ENCODE peak calls at places on chromosomes 1 and 21, in seven cellular contexts. One of them, this sample, is unnamed.

GRCh38 chr1:183840140-183840539 is 35.2 kb downstream of the RGL1 start:
- DNase-seq in suprapubic skin: no peak
- DNase-seq in EL: peak
- DNase-seq in stimulated activated CD8-positive, alpha-beta memory T cell treated with anti-CD3 and anti-CD28 coated beads, Interleukin-4, amount 100 ng/mL, for 24 hours: no peak
- DNase-seq in GM04503: no peak
- DNase-seq in anterior cingulate cortex: no peak
- DNase-seq in NCI-H1417 treated with DMSO at 0.1 percent for 48 hours: no peak
- DNase-seq in this sample: no peak

GRCh38 chr21:46459356-46460112 is 843 bp downstream of the DIP2A start:
- DNase-seq in suprapubic skin: no peak
- DNase-seq in EL: peak
- DNase-seq in stimulated activated CD8-positive, alpha-beta memory T cell treated with anti-CD3 and anti-CD28 coated beads, Interleukin-4, amount 100 ng/mL, for 24 hours: no peak
- DNase-seq in GM04503: no peak
- DNase-seq in anterior cingulate cortex: no peak
- DNase-seq in NCI-H1417 treated with DMSO at 0.1 percent for 48 hours: no peak
- DNase-seq in this sample: peak

GRCh38 chr1:68819190-68819829 is 322.4 kb upstream of the DEPDC1 start:
- DNase-seq in suprapubic skin: no peak
- DNase-seq in EL: no peak
- DNase-seq in stimulated activated CD8-positive, alpha-beta memory T cell treated with anti-CD3 and anti-CD28 coated beads, Interleukin-4, amount 100 ng/mL, for 24 hours: no peak
- DNase-seq in GM04503: no peak
- DNase-seq in anterior cingulate cortex: no peak
- DNase-seq in NCI-H1417 treated with DMSO at 0.1 percent for 48 hours: no peak
- DNase-seq in this sample: no peak

GRCh38 chr21:27155130-27155500 is 188.2 kb upstream of the ADAMTS5 start:
- DNase-seq in suprapubic skin: no peak
- DNase-seq in EL: no peak
- DNase-seq in stimulated activated CD8-positive, alpha-beta memory T cell treated with anti-CD3 and anti-CD28 coated beads, Interleukin-4, amount 100 ng/mL, for 24 hours: no peak
- DNase-seq in GM04503: no peak
- DNase-seq in anterior cingulate cortex: no peak
- DNase-seq in NCI-H1417 treated with DMSO at 0.1 percent for 48 hours: no peak
- DNase-seq in this sample: no peak

GRCh38 chr1:16630661-16631247 is 17.4 kb upstream of the NBPF1 start:
- DNase-seq in suprapubic skin: peak
- DNase-seq in EL: no peak
- DNase-seq in stimulated activated CD8-positive, alpha-beta memory T cell treated with anti-CD3 and anti-CD28 coated beads, Interleukin-4, amount 100 ng/mL, for 24 hours: no peak
- DNase-seq in GM04503: no peak
- DNase-seq in anterior cingulate cortex: no peak
- DNase-seq in NCI-H1417 treated with DMSO at 0.1 percent for 48 hours: no peak
- DNase-seq in this sample: peak

GRCh38 chr1:98920441-98921110 is 84.1 kb downstream of the PLPPR5 start:
- DNase-seq in suprapubic skin: no peak
- DNase-seq in EL: peak
- DNase-seq in stimulated activated CD8-positive, alpha-beta memory T cell treated with anti-CD3 and anti-CD28 coated beads, Interleukin-4, amount 100 ng/mL, for 24 hours: no peak
- DNase-seq in GM04503: peak
- DNase-seq in anterior cingulate cortex: no peak
- DNase-seq in NCI-H1417 treated with DMSO at 0.1 percent for 48 hours: no peak
- DNase-seq in this sample: no peak

GRCh38 chr1:43522431-43522775 is 8.3 kb upstream of the PTPRF start:
- DNase-seq in suprapubic skin: no peak
- DNase-seq in EL: no peak
- DNase-seq in stimulated activated CD8-positive, alpha-beta memory T cell treated with anti-CD3 and anti-CD28 coated beads, Interleukin-4, amount 100 ng/mL, for 24 hours: no peak
- DNase-seq in GM04503: no peak
- DNase-seq in anterior cingulate cortex: no peak
- DNase-seq in NCI-H1417 treated with DMSO at 0.1 percent for 48 hours: no peak
- DNase-seq in this sample: no peak

GRCh38 chr1:240091201-240091600 is 482 bp upstream of the FMN2 start:
- DNase-seq in suprapubic skin: no peak
- DNase-seq in EL: no peak
- DNase-seq in stimulated activated CD8-positive, alpha-beta memory T cell treated with anti-CD3 and anti-CD28 coated beads, Interleukin-4, amount 100 ng/mL, for 24 hours: no peak
- DNase-seq in GM04503: no peak
- DNase-seq in anterior cingulate cortex: no peak
- DNase-seq in NCI-H1417 treated with DMSO at 0.1 percent for 48 hours: no peak
- DNase-seq in this sample: no peak

GRCh38 chr1:222334026-222334680 is 213.8 kb downstream of the HHIPL2 start:
- DNase-seq in suprapubic skin: no peak
- DNase-seq in EL: peak
- DNase-seq in stimulated activated CD8-positive, alpha-beta memory T cell treated with anti-CD3 and anti-CD28 coated beads, Interleukin-4, amount 100 ng/mL, for 24 hours: no peak
- DNase-seq in GM04503: no peak
- DNase-seq in anterior cingulate cortex: no peak
- DNase-seq in NCI-H1417 treated with DMSO at 0.1 percent for 48 hours: no peak
- DNase-seq in this sample: no peak

GRCh38 chr21:39350094-39351006 is 1.5 kb upstream of the HMGN1 start:
- DNase-seq in suprapubic skin: no peak
- DNase-seq in EL: no peak
- DNase-seq in stimulated activated CD8-positive, alpha-beta memory T cell treated with anti-CD3 and anti-CD28 coated beads, Interleukin-4, amount 100 ng/mL, for 24 hours: no peak
- DNase-seq in GM04503: no peak
- DNase-seq in anterior cingulate cortex: no peak
- DNase-seq in NCI-H1417 treated with DMSO at 0.1 percent for 48 hours: no peak
- DNase-seq in this sample: no peak

GRCh38 chr1:200051620-200052019 is 24.1 kb downstream of the NR5A2 start:
- DNase-seq in suprapubic skin: no peak
- DNase-seq in EL: no peak
- DNase-seq in stimulated activated CD8-positive, alpha-beta memory T cell treated with anti-CD3 and anti-CD28 coated beads, Interleukin-4, amount 100 ng/mL, for 24 hours: no peak
- DNase-seq in GM04503: no peak
- DNase-seq in anterior cingulate cortex: no peak
- DNase-seq in NCI-H1417 treated with DMSO at 0.1 percent for 48 hours: no peak
- DNase-seq in this sample: no peak

GRCh38 chr1:18886003-18886335 is 16.4 kb downstream of the ALDH4A1 start:
- DNase-seq in suprapubic skin: no peak
- DNase-seq in EL: peak
- DNase-seq in stimulated activated CD8-positive, alpha-beta memory T cell treated with anti-CD3 and anti-CD28 coated beads, Interleukin-4, amount 100 ng/mL, for 24 hours: no peak
- DNase-seq in GM04503: peak
- DNase-seq in anterior cingulate cortex: no peak
- DNase-seq in NCI-H1417 treated with DMSO at 0.1 percent for 48 hours: no peak
- DNase-seq in this sample: no peak

GRCh38 chr1:110040548-110040947 is 6.1 kb downstream of the STRIP1 start:
- DNase-seq in suprapubic skin: no peak
- DNase-seq in EL: no peak
- DNase-seq in stimulated activated CD8-positive, alpha-beta memory T cell treated with anti-CD3 and anti-CD28 coated beads, Interleukin-4, amount 100 ng/mL, for 24 hours: no peak
- DNase-seq in GM04503: no peak
- DNase-seq in anterior cingulate cortex: no peak
- DNase-seq in NCI-H1417 treated with DMSO at 0.1 percent for 48 hours: no peak
- DNase-seq in this sample: no peak

GRCh38 chr1:38062361-38063288 is 16.0 kb upstream of the POU3F1 start:
- DNase-seq in suprapubic skin: no peak
- DNase-seq in EL: no peak
- DNase-seq in stimulated activated CD8-positive, alpha-beta memory T cell treated with anti-CD3 and anti-CD28 coated beads, Interleukin-4, amount 100 ng/mL, for 24 hours: no peak
- DNase-seq in GM04503: no peak
- DNase-seq in anterior cingulate cortex: no peak
- DNase-seq in NCI-H1417 treated with DMSO at 0.1 percent for 48 hours: peak
- DNase-seq in this sample: no peak

GRCh38 chr1:172556461-172556860 is 23.5 kb downstream of the SUCO start:
- DNase-seq in suprapubic skin: no peak
- DNase-seq in EL: no peak
- DNase-seq in stimulated activated CD8-positive, alpha-beta memory T cell treated with anti-CD3 and anti-CD28 coated beads, Interleukin-4, amount 100 ng/mL, for 24 hours: no peak
- DNase-seq in GM04503: no peak
- DNase-seq in anterior cingulate cortex: no peak
- DNase-seq in NCI-H1417 treated with DMSO at 0.1 percent for 48 hours: no peak
- DNase-seq in this sample: no peak

GRCh38 chr1:55947446-55947845 is 631.9 kb downstream of the PLPP3 start:
- DNase-seq in suprapubic skin: no peak
- DNase-seq in EL: no peak
- DNase-seq in stimulated activated CD8-positive, alpha-beta memory T cell treated with anti-CD3 and anti-CD28 coated beads, Interleukin-4, amount 100 ng/mL, for 24 hours: no peak
- DNase-seq in GM04503: no peak
- DNase-seq in anterior cingulate cortex: no peak
- DNase-seq in NCI-H1417 treated with DMSO at 0.1 percent for 48 hours: no peak
- DNase-seq in this sample: no peak

GRCh38 chr1:94855307-94855700 is 35.1 kb downstream of the SLC44A3 start:
- DNase-seq in suprapubic skin: no peak
- DNase-seq in EL: no peak
- DNase-seq in stimulated activated CD8-positive, alpha-beta memory T cell treated with anti-CD3 and anti-CD28 coated beads, Interleukin-4, amount 100 ng/mL, for 24 hours: no peak
- DNase-seq in GM04503: no peak
- DNase-seq in anterior cingulate cortex: no peak
- DNase-seq in NCI-H1417 treated with DMSO at 0.1 percent for 48 hours: no peak
- DNase-seq in this sample: no peak

GRCh38 chr1:174912243-174912642 is 87.5 kb upstream of the CACYBP start:
- DNase-seq in suprapubic skin: no peak
- DNase-seq in EL: no peak
- DNase-seq in stimulated activated CD8-positive, alpha-beta memory T cell treated with anti-CD3 and anti-CD28 coated beads, Interleukin-4, amount 100 ng/mL, for 24 hours: peak
- DNase-seq in GM04503: no peak
- DNase-seq in anterior cingulate cortex: no peak
- DNase-seq in NCI-H1417 treated with DMSO at 0.1 percent for 48 hours: no peak
- DNase-seq in this sample: no peak

GRCh38 chr1:167722152-167722869 is 529 bp downstream of the MPZL1 start:
- DNase-seq in suprapubic skin: no peak
- DNase-seq in EL: peak
- DNase-seq in stimulated activated CD8-positive, alpha-beta memory T cell treated with anti-CD3 and anti-CD28 coated beads, Interleukin-4, amount 100 ng/mL, for 24 hours: peak
- DNase-seq in GM04503: no peak
- DNase-seq in anterior cingulate cortex: no peak
- DNase-seq in NCI-H1417 treated with DMSO at 0.1 percent for 48 hours: no peak
- DNase-seq in this sample: no peak

GRCh38 chr1:185158806-185159205 is 1.8 kb downstream of the SWT1 start:
- DNase-seq in suprapubic skin: no peak
- DNase-seq in EL: no peak
- DNase-seq in stimulated activated CD8-positive, alpha-beta memory T cell treated with anti-CD3 and anti-CD28 coated beads, Interleukin-4, amount 100 ng/mL, for 24 hours: no peak
- DNase-seq in GM04503: no peak
- DNase-seq in anterior cingulate cortex: no peak
- DNase-seq in NCI-H1417 treated with DMSO at 0.1 percent for 48 hours: no peak
- DNase-seq in this sample: no peak

GRCh38 chr21:41578708-41579107 is 70.8 kb upstream of the TMPRSS2 start:
- DNase-seq in suprapubic skin: no peak
- DNase-seq in EL: no peak
- DNase-seq in stimulated activated CD8-positive, alpha-beta memory T cell treated with anti-CD3 and anti-CD28 coated beads, Interleukin-4, amount 100 ng/mL, for 24 hours: no peak
- DNase-seq in GM04503: no peak
- DNase-seq in anterior cingulate cortex: no peak
- DNase-seq in NCI-H1417 treated with DMSO at 0.1 percent for 48 hours: no peak
- DNase-seq in this sample: no peak

GRCh38 chr1:203396595-203397194 is 45.8 kb upstream of the FMOD start:
- DNase-seq in suprapubic skin: no peak
- DNase-seq in EL: no peak
- DNase-seq in stimulated activated CD8-positive, alpha-beta memory T cell treated with anti-CD3 and anti-CD28 coated beads, Interleukin-4, amount 100 ng/mL, for 24 hours: no peak
- DNase-seq in GM04503: no peak
- DNase-seq in anterior cingulate cortex: no peak
- DNase-seq in NCI-H1417 treated with DMSO at 0.1 percent for 48 hours: no peak
- DNase-seq in this sample: no peak

GRCh38 chr1:72178266-72178665 is 104.1 kb downstream of the NEGR1 start:
- DNase-seq in suprapubic skin: no peak
- DNase-seq in EL: no peak
- DNase-seq in stimulated activated CD8-positive, alpha-beta memory T cell treated with anti-CD3 and anti-CD28 coated beads, Interleukin-4, amount 100 ng/mL, for 24 hours: no peak
- DNase-seq in GM04503: no peak
- DNase-seq in anterior cingulate cortex: no peak
- DNase-seq in NCI-H1417 treated with DMSO at 0.1 percent for 48 hours: no peak
- DNase-seq in this sample: no peak

GRCh38 chr1:235901461-235901860 is 34.8 kb upstream of the LYST start:
- DNase-seq in suprapubic skin: no peak
- DNase-seq in EL: peak
- DNase-seq in stimulated activated CD8-positive, alpha-beta memory T cell treated with anti-CD3 and anti-CD28 coated beads, Interleukin-4, amount 100 ng/mL, for 24 hours: no peak
- DNase-seq in GM04503: peak
- DNase-seq in anterior cingulate cortex: no peak
- DNase-seq in NCI-H1417 treated with DMSO at 0.1 percent for 48 hours: no peak
- DNase-seq in this sample: no peak

GRCh38 chr1:87449348-87449963 is 120.8 kb downstream of the LMO4 start:
- DNase-seq in suprapubic skin: no peak
- DNase-seq in EL: no peak
- DNase-seq in stimulated activated CD8-positive, alpha-beta memory T cell treated with anti-CD3 and anti-CD28 coated beads, Interleukin-4, amount 100 ng/mL, for 24 hours: peak
- DNase-seq in GM04503: no peak
- DNase-seq in anterior cingulate cortex: no peak
- DNase-seq in NCI-H1417 treated with DMSO at 0.1 percent for 48 hours: no peak
- DNase-seq in this sample: no peak

GRCh38 chr21:45060675-45061311 is 13.6 kb upstream of the ADARB1 start:
- DNase-seq in suprapubic skin: no peak
- DNase-seq in EL: no peak
- DNase-seq in stimulated activated CD8-positive, alpha-beta memory T cell treated with anti-CD3 and anti-CD28 coated beads, Interleukin-4, amount 100 ng/mL, for 24 hours: no peak
- DNase-seq in GM04503: no peak
- DNase-seq in anterior cingulate cortex: no peak
- DNase-seq in NCI-H1417 treated with DMSO at 0.1 percent for 48 hours: no peak
- DNase-seq in this sample: no peak

GRCh38 chr1:242062271-242062670 is 63.4 kb upstream of the MAP1LC3C start:
- DNase-seq in suprapubic skin: no peak
- DNase-seq in EL: no peak
- DNase-seq in stimulated activated CD8-positive, alpha-beta memory T cell treated with anti-CD3 and anti-CD28 coated beads, Interleukin-4, amount 100 ng/mL, for 24 hours: no peak
- DNase-seq in GM04503: no peak
- DNase-seq in anterior cingulate cortex: no peak
- DNase-seq in NCI-H1417 treated with DMSO at 0.1 percent for 48 hours: no peak
- DNase-seq in this sample: no peak

GRCh38 chr21:27536319-27536718 is 569.4 kb upstream of the ADAMTS5 start:
- DNase-seq in suprapubic skin: no peak
- DNase-seq in EL: peak
- DNase-seq in stimulated activated CD8-positive, alpha-beta memory T cell treated with anti-CD3 and anti-CD28 coated beads, Interleukin-4, amount 100 ng/mL, for 24 hours: no peak
- DNase-seq in GM04503: no peak
- DNase-seq in anterior cingulate cortex: no peak
- DNase-seq in NCI-H1417 treated with DMSO at 0.1 percent for 48 hours: no peak
- DNase-seq in this sample: no peak

GRCh38 chr21:45820171-45821091 is 161.1 kb upstream of the COL6A1 start:
- DNase-seq in suprapubic skin: no peak
- DNase-seq in EL: peak
- DNase-seq in stimulated activated CD8-positive, alpha-beta memory T cell treated with anti-CD3 and anti-CD28 coated beads, Interleukin-4, amount 100 ng/mL, for 24 hours: peak
- DNase-seq in GM04503: no peak
- DNase-seq in anterior cingulate cortex: peak
- DNase-seq in NCI-H1417 treated with DMSO at 0.1 percent for 48 hours: peak
- DNase-seq in this sample: peak

GRCh38 chr1:211519602-211520001 is 27.6 kb upstream of the RD3 start:
- DNase-seq in suprapubic skin: no peak
- DNase-seq in EL: no peak
- DNase-seq in stimulated activated CD8-positive, alpha-beta memory T cell treated with anti-CD3 and anti-CD28 coated beads, Interleukin-4, amount 100 ng/mL, for 24 hours: no peak
- DNase-seq in GM04503: no peak
- DNase-seq in anterior cingulate cortex: no peak
- DNase-seq in NCI-H1417 treated with DMSO at 0.1 percent for 48 hours: no peak
- DNase-seq in this sample: no peak

GRCh38 chr1:182476625-182477024 is 26.7 kb downstream of the RGSL1 start:
- DNase-seq in suprapubic skin: no peak
- DNase-seq in EL: no peak
- DNase-seq in stimulated activated CD8-positive, alpha-beta memory T cell treated with anti-CD3 and anti-CD28 coated beads, Interleukin-4, amount 100 ng/mL, for 24 hours: no peak
- DNase-seq in GM04503: no peak
- DNase-seq in anterior cingulate cortex: no peak
- DNase-seq in NCI-H1417 treated with DMSO at 0.1 percent for 48 hours: no peak
- DNase-seq in this sample: no peak

GRCh38 chr1:119075614-119076013 is 64.8 kb downstream of the WARS2 start:
- DNase-seq in suprapubic skin: no peak
- DNase-seq in EL: peak
- DNase-seq in stimulated activated CD8-positive, alpha-beta memory T cell treated with anti-CD3 and anti-CD28 coated beads, Interleukin-4, amount 100 ng/mL, for 24 hours: no peak
- DNase-seq in GM04503: peak
- DNase-seq in anterior cingulate cortex: no peak
- DNase-seq in NCI-H1417 treated with DMSO at 0.1 percent for 48 hours: no peak
- DNase-seq in this sample: no peak

GRCh38 chr1:107139833-107140702 is 771 bp upstream of the NTNG1 start:
- DNase-seq in suprapubic skin: peak
- DNase-seq in EL: peak
- DNase-seq in stimulated activated CD8-positive, alpha-beta memory T cell treated with anti-CD3 and anti-CD28 coated beads, Interleukin-4, amount 100 ng/mL, for 24 hours: no peak
- DNase-seq in GM04503: peak
- DNase-seq in anterior cingulate cortex: no peak
- DNase-seq in NCI-H1417 treated with DMSO at 0.1 percent for 48 hours: no peak
- DNase-seq in this sample: peak

This sample was measured in sciatic nerve.